ENCODE peak calls at places on chromosomes 6 and 20, in seven cellular contexts. One of them, this sample, is unnamed. For H3K9me3, the result is how much of the 10 kb centered on the place peaks cover.

GRCh38 chr6:72857791-72858190 is 235.9 kb downstream of the KCNQ5 start:
- DNase-seq in HCT116: no peak
- DNase-seq in HepG2: no peak
- DNase-seq in GM12878: no peak
- DNase-seq in H1: no peak
- DNase-seq in endothelial cell of umbilical vein: peak
- DNase-seq in K562: no peak
- DNase-seq in this sample: no peak

GRCh38 chr6:47651505-47651944 is 46.9 kb upstream of the ADGRF4 start:
- DNase-seq in K562: no peak
- DNase-seq in GM12878: no peak
- DNase-seq in HCT116: no peak
- DNase-seq in endothelial cell of umbilical vein: peak
- DNase-seq in HepG2: no peak
- DNase-seq in H1: no peak
- DNase-seq in this sample: no peak

GRCh38 chr20:12847862-12848261 is 160.9 kb upstream of the SPTLC3 start:
- DNase-seq in H1: no peak
- DNase-seq in GM12878: no peak
- DNase-seq in HepG2: peak
- DNase-seq in endothelial cell of umbilical vein: no peak
- DNase-seq in K562: no peak
- DNase-seq in HCT116: no peak
- DNase-seq in this sample: no peak

GRCh38 chr6:110518281-110518623 is 41.8 kb upstream of the SLC22A16 start:
- DNase-seq in K562: no peak
- DNase-seq in GM12878: no peak
- DNase-seq in HCT116: no peak
- DNase-seq in H1: no peak
- DNase-seq in endothelial cell of umbilical vein: no peak
- DNase-seq in HepG2: peak
- DNase-seq in this sample: no peak

GRCh38 chr20:46699651-46700359 is 9.6 kb upstream of the SLC2A10 start:
- DNase-seq in GM12878: no peak
- DNase-seq in HepG2: peak
- DNase-seq in K562: peak
- DNase-seq in endothelial cell of umbilical vein: peak
- DNase-seq in HCT116: no peak
- DNase-seq in H1: no peak
- DNase-seq in this sample: no peak

GRCh38 chr6:16251706-16252105 is 13.3 kb downstream of the GMPR start:
- DNase-seq in HCT116: no peak
- DNase-seq in HepG2: no peak
- DNase-seq in GM12878: no peak
- DNase-seq in H1: no peak
- DNase-seq in K562: no peak
- DNase-seq in endothelial cell of umbilical vein: no peak
- DNase-seq in this sample: no peak

GRCh38 chr6:84095156-84095555 is 61.6 kb downstream of the MRAP2 start:
- DNase-seq in HCT116: no peak
- DNase-seq in K562: no peak
- DNase-seq in GM12878: no peak
- DNase-seq in H1: no peak
- DNase-seq in endothelial cell of umbilical vein: no peak
- DNase-seq in HepG2: peak
- DNase-seq in this sample: no peak

GRCh38 chr6:29887330-29887818 is 55.0 kb upstream of the HLA-A start:
- DNase-seq in K562: no peak
- DNase-seq in H1: no peak
- DNase-seq in GM12878: no peak
- DNase-seq in endothelial cell of umbilical vein: no peak
- DNase-seq in HepG2: no peak
- DNase-seq in HCT116: peak
- DNase-seq in this sample: no peak

GRCh38 chr20:14860410-14860814 is 523.0 kb upstream of the FLRT3 start:
- DNase-seq in K562: no peak
- DNase-seq in H1: peak
- DNase-seq in HCT116: no peak
- DNase-seq in endothelial cell of umbilical vein: no peak
- DNase-seq in HepG2: peak
- DNase-seq in GM12878: no peak
- DNase-seq in this sample: no peak

GRCh38 chr6:49787176-49787575 is at the start of gene PGK2:
- DNase-seq in K562: peak
- DNase-seq in HepG2: no peak
- DNase-seq in GM12878: no peak
- DNase-seq in H1: peak
- DNase-seq in HCT116: peak
- DNase-seq in endothelial cell of umbilical vein: no peak
- DNase-seq in this sample: no peak

GRCh38 chr6:134372603-134373281 is 54.8 kb upstream of the SGK1 start:
- DNase-seq in H1: no peak
- DNase-seq in K562: no peak
- DNase-seq in HepG2: no peak
- DNase-seq in endothelial cell of umbilical vein: no peak
- DNase-seq in HCT116: no peak
- DNase-seq in GM12878: no peak
- DNase-seq in this sample: no peak

GRCh38 chr20:31861346-31862156 is 8.8 kb downstream of the DUSP15 start:
- DNase-seq in endothelial cell of umbilical vein: peak
- DNase-seq in GM12878: no peak
- DNase-seq in K562: peak
- DNase-seq in H1: peak
- DNase-seq in HepG2: peak
- DNase-seq in HCT116: peak
- DNase-seq in this sample: no peak

GRCh38 chr20:49636447-49636846 is 68.5 kb upstream of the PTGIS start:
- DNase-seq in GM12878: no peak
- DNase-seq in HepG2: no peak
- DNase-seq in HCT116: no peak
- DNase-seq in K562: no peak
- DNase-seq in endothelial cell of umbilical vein: no peak
- DNase-seq in H1: no peak
- DNase-seq in this sample: no peak

GRCh38 chr6:31775184-31775583 is 1.9 kb downstream of the VWA7 start:
- DNase-seq in HCT116: no peak
- DNase-seq in GM12878: no peak
- DNase-seq in K562: no peak
- DNase-seq in HepG2: no peak
- DNase-seq in H1: no peak
- DNase-seq in endothelial cell of umbilical vein: no peak
- DNase-seq in this sample: no peak

GRCh38 chr6:38773338-38773737 is 58.2 kb downstream of the DNAH8 start:
- DNase-seq in K562: peak
- DNase-seq in GM12878: no peak
- DNase-seq in H1: no peak
- DNase-seq in endothelial cell of umbilical vein: peak
- DNase-seq in HepG2: peak
- DNase-seq in HCT116: peak
- DNase-seq in this sample: no peak

GRCh38 chr6:136471372-136471771 is 78.8 kb downstream of the MAP7 start:
- DNase-seq in GM12878: no peak
- DNase-seq in endothelial cell of umbilical vein: no peak
- DNase-seq in H1: no peak
- DNase-seq in K562: no peak
- DNase-seq in HepG2: no peak
- DNase-seq in HCT116: no peak
- DNase-seq in this sample: no peak

GRCh38 chr6:73579389-73579788 is 58.6 kb upstream of the EEF1A1 start:
- DNase-seq in HepG2: no peak
- DNase-seq in GM12878: no peak
- DNase-seq in endothelial cell of umbilical vein: no peak
- DNase-seq in K562: no peak
- DNase-seq in H1: no peak
- DNase-seq in HCT116: no peak
- DNase-seq in this sample: no peak

GRCh38 chr6:26475823-26476729 is 18.3 kb downstream of the BTN2A1 start:
- DNase-seq in H1: no peak
- DNase-seq in endothelial cell of umbilical vein: no peak
- DNase-seq in HepG2: peak
- DNase-seq in K562: no peak
- DNase-seq in GM12878: no peak
- DNase-seq in HCT116: no peak
- DNase-seq in this sample: no peak

GRCh38 chr6:83518946-83519489 is 6.7 kb downstream of the PRSS35 start:
- DNase-seq in endothelial cell of umbilical vein: peak
- DNase-seq in H1: no peak
- DNase-seq in K562: no peak
- DNase-seq in HepG2: no peak
- DNase-seq in HCT116: no peak
- DNase-seq in GM12878: no peak
- DNase-seq in this sample: no peak

GRCh38 chr6:28446818-28447511 is 3.7 kb upstream of the ZSCAN23 start:
- DNase-seq in K562: no peak
- DNase-seq in GM12878: no peak
- DNase-seq in H1: no peak
- DNase-seq in HCT116: no peak
- DNase-seq in endothelial cell of umbilical vein: peak
- DNase-seq in HepG2: no peak
- DNase-seq in this sample: no peak

GRCh38 chr6:10587694-10588392 is 66.7 kb downstream of the GCNT2 start:
- DNase-seq in HepG2: no peak
- DNase-seq in HCT116: no peak
- DNase-seq in GM12878: no peak
- DNase-seq in H1: no peak
- DNase-seq in K562: peak
- DNase-seq in endothelial cell of umbilical vein: no peak
- DNase-seq in this sample: no peak

GRCh38 chr6:312704-313485 is 20.6 kb downstream of the DUSP22 start:
- DNase-seq in H1: no peak
- DNase-seq in endothelial cell of umbilical vein: no peak
- DNase-seq in HCT116: no peak
- DNase-seq in GM12878: no peak
- DNase-seq in K562: no peak
- DNase-seq in HepG2: no peak
- DNase-seq in this sample: no peak

GRCh38 chr6:133916650-133917151 is 27.8 kb downstream of the TCF21 start:
- DNase-seq in GM12878: peak
- DNase-seq in K562: peak
- DNase-seq in HCT116: peak
- DNase-seq in H1: peak
- DNase-seq in endothelial cell of umbilical vein: peak
- DNase-seq in HepG2: peak
- DNase-seq in this sample: peak

GRCh38 chr20:52847029-52847660 is 125.0 kb upstream of the TSHZ2 start:
- DNase-seq in endothelial cell of umbilical vein: no peak
- DNase-seq in HCT116: no peak
- DNase-seq in K562: no peak
- DNase-seq in H1: no peak
- DNase-seq in GM12878: no peak
- DNase-seq in HepG2: no peak
- DNase-seq in this sample: no peak

GRCh38 chr6:105872244-105872643 is 213.9 kb upstream of the PRDM1 start:
- DNase-seq in GM12878: no peak
- DNase-seq in endothelial cell of umbilical vein: no peak
- DNase-seq in HepG2: no peak
- DNase-seq in H1: no peak
- DNase-seq in HCT116: no peak
- DNase-seq in K562: no peak
- DNase-seq in this sample: no peak

GRCh38 chr20:23687986-23688385 is 852 bp downstream of the CST4 start:
- DNase-seq in H1: no peak
- DNase-seq in HepG2: no peak
- DNase-seq in endothelial cell of umbilical vein: no peak
- DNase-seq in K562: no peak
- DNase-seq in GM12878: no peak
- DNase-seq in HCT116: no peak
- DNase-seq in this sample: no peak

GRCh38 chr20:8509809-8510208 is 377.7 kb downstream of the PLCB1 start:
- DNase-seq in GM12878: no peak
- DNase-seq in HepG2: no peak
- DNase-seq in HCT116: no peak
- DNase-seq in endothelial cell of umbilical vein: peak
- DNase-seq in K562: no peak
- DNase-seq in H1: no peak
- DNase-seq in this sample: no peak

GRCh38 chr6:5898563-5898962 is 108.2 kb downstream of the NRN1 start:
- DNase-seq in K562: peak
- DNase-seq in HCT116: no peak
- DNase-seq in HepG2: no peak
- DNase-seq in GM12878: no peak
- DNase-seq in endothelial cell of umbilical vein: no peak
- DNase-seq in H1: no peak
- DNase-seq in this sample: no peak

GRCh38 chr6:57029213-57029612 is 17.3 kb upstream of the KIAA1586 start:
- DNase-seq in endothelial cell of umbilical vein: no peak
- DNase-seq in K562: no peak
- DNase-seq in HCT116: no peak
- DNase-seq in GM12878: no peak
- DNase-seq in HepG2: no peak
- DNase-seq in H1: no peak
- DNase-seq in this sample: no peak

GRCh38 chr20:29876911-29877285 is 1380.6 kb upstream of the DEFB115 start:
- DNase-seq in HepG2: no peak
- DNase-seq in endothelial cell of umbilical vein: no peak
- DNase-seq in GM12878: no peak
- DNase-seq in K562: no peak
- DNase-seq in H1: no peak
- DNase-seq in HCT116: no peak
- DNase-seq in this sample: no peak
- H3K9me3 ChIP-seq in HepG2: half or more
- H3K9me3 ChIP-seq in endothelial cell of umbilical vein: under half
- H3K9me3 ChIP-seq in GM12878: under half
- H3K9me3 ChIP-seq in K562: under half
- H3K9me3 ChIP-seq in H1: half or more
- H3K9me3 ChIP-seq in HCT116: under half
- H3K9me3 ChIP-seq in this sample: under half

DNA sequence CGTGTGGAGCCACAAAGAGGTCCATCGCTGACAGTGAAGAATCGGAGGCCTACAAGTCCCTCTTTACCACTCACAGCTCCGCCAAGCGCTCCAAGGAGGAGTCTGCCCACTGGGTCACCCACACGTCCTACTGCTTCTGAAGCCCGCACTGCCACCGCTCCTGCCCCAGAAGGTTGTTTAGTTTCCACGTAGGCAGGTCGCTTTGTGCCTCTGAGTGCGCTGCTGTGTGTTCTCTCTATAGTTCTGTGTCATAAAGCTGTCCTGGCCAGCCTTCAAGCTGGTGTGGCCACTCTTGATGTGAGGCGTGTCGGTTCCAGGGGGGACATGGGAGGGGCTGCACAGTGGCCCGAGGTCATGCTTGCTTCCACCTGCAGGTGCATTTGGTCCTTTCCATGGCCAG is 6.4 kb upstream of the FAM209A start:
- DNase-seq in H1: no peak
- DNase-seq in HCT116: no peak
- DNase-seq in K562: no peak
- DNase-seq in endothelial cell of umbilical vein: no peak
- DNase-seq in GM12878: no peak
- DNase-seq in HepG2: no peak
- DNase-seq in this sample: no peak
- TF ChIP-seq EZH2 in H1: no peak
- TF ChIP-seq EZH2 in HCT116: no peak
- TF ChIP-seq EZH2 in K562: no peak
- TF ChIP-seq EZH2 in endothelial cell of umbilical vein: no peak
- TF ChIP-seq EZH2 in GM12878: no peak
- TF ChIP-seq EZH2 in HepG2: no peak
- TF ChIP-seq EZH2 in this sample: no peak

GRCh38 chr6:43669050-43669921 is 18.3 kb downstream of the MRPS18A start:
- DNase-seq in endothelial cell of umbilical vein: no peak
- DNase-seq in K562: no peak
- DNase-seq in H1: no peak
- DNase-seq in HCT116: no peak
- DNase-seq in GM12878: no peak
- DNase-seq in HepG2: no peak
- DNase-seq in this sample: no peak
- TF ChIP-seq POLR2AphosphoS5 in endothelial cell of umbilical vein: no peak
- TF ChIP-seq POLR2AphosphoS5 in K562: no peak
- TF ChIP-seq POLR2AphosphoS5 in H1: peak
- TF ChIP-seq POLR2AphosphoS5 in HCT116: no peak
- TF ChIP-seq POLR2AphosphoS5 in GM12878: no peak
- TF ChIP-seq POLR2AphosphoS5 in HepG2: peak
- TF ChIP-seq POLR2AphosphoS5 in this sample: no peak

GRCh38 chr20:58503668-58504067 is 11.5 kb downstream of the APCDD1L start:
- DNase-seq in H1: no peak
- DNase-seq in HCT116: no peak
- DNase-seq in endothelial cell of umbilical vein: no peak
- DNase-seq in K562: no peak
- DNase-seq in GM12878: no peak
- DNase-seq in HepG2: no peak
- DNase-seq in this sample: no peak
- H3K9me3 ChIP-seq in H1: under half
- H3K9me3 ChIP-seq in HCT116: under half
- H3K9me3 ChIP-seq in endothelial cell of umbilical vein: under half
- H3K9me3 ChIP-seq in K562: under half
- H3K9me3 ChIP-seq in GM12878: under half
- H3K9me3 ChIP-seq in HepG2: under half
- H3K9me3 ChIP-seq in this sample: under half